ENCODE peak calls at places on chromosomes 12 and 14, in four cellular contexts. O, Y, W and B are unnamed samples.

GRCh38 chr12:89185889-89186288 is 166.4 kb downstream of the DUSP6 start:
- DNase-seq in Y (peak), O (no peak), W (no peak), B (no peak)

GRCh38 chr12:99767809-99768208 is 120.3 kb downstream of the GARIN6 start:
- DNase-seq in O (no peak), W (no peak), Y (peak), B (no peak)

GRCh38 chr12:132824053-132824452 is 4.6 kb downstream of the GOLGA3 start:
- DNase-seq in O (no peak), W (no peak), Y (peak), B (no peak)

GRCh38 chr12:116982721-116983502 is 72.2 kb downstream of the FBXW8 start:
- DNase-seq in Y (peak), W (peak), O (no peak), B (no peak)

GRCh38 chr14:64549805-64550538 is at the start of gene PPP1R36:
- DNase-seq in W (peak), Y (peak), O (peak), B (peak)

GRCh38 chr14:95098984-95099599 is 58.2 kb downstream of the DICER1 start:
- DNase-seq in O (peak), W (peak), Y (peak), B (peak)

GRCh38 chr12:904010-904414 is 45.5 kb downstream of the RAD52 start:
- DNase-seq in Y (no peak), O (no peak), W (no peak), B (no peak)

GRCh38 chr14:69349091-69349777 is 48.9 kb downstream of the ERH start:
- DNase-seq in O (no peak), W (no peak), Y (no peak), B (no peak)

GRCh38 chr14:68098834-68099233 is 279.3 kb downstream of the RAD51B start:
- DNase-seq in Y (no peak), O (no peak), W (no peak), B (no peak)

GRCh38 chr12:88207921-88208640 is 66.0 kb downstream of the TMTC3 start:
- DNase-seq in Y (peak), O (no peak), W (no peak), B (no peak)

GRCh38 chr14:103828315-103828967 is 18.9 kb downstream of the PPP1R13B start:
- DNase-seq in W (no peak), Y (peak), O (peak), B (peak)

GRCh38 chr12:116365114-116365513 is 87.6 kb upstream of the MED13L start:
- DNase-seq in W (no peak), Y (no peak), O (no peak), B (no peak)

GRCh38 chr12:2722806-2723205 is 72.0 kb upstream of the FKBP4 start:
- DNase-seq in O (no peak), Y (no peak), W (no peak), B (peak)

GRCh38 chr12:93812616-93813015 is 135.4 kb downstream of the CRADD start:
- DNase-seq in O (no peak), W (no peak), Y (peak), B (no peak)

GRCh38 chr14:96168581-96168980 is 36.1 kb upstream of the BDKRB2 start:
- DNase-seq in Y (no peak), O (no peak), W (no peak), B (no peak)